ENCODE peak calls at places on chromosomes 6 and 20, in five cellular contexts. One of them, this sample, is unnamed.

GRCh38 chr20:6768228-6769185 is 1.0 kb downstream of the BMP2 start:
- DNase-seq in kidney: peak
- DNase-seq in colonic mucosa: peak
- DNase-seq in K562: no peak
- DNase-seq in gastrocnemius medialis: no peak
- DNase-seq in this sample: no peak

GRCh38 chr20:50277460-50278376 is 87.1 kb downstream of the CEBPB start:
- DNase-seq in kidney: peak
- DNase-seq in gastrocnemius medialis: no peak
- DNase-seq in K562: no peak
- DNase-seq in colonic mucosa: no peak
- DNase-seq in this sample: no peak

GRCh38 chr6:169251371-169251802 is 2.3 kb downstream of the THBS2 start:
- DNase-seq in gastrocnemius medialis: no peak
- DNase-seq in K562: no peak
- DNase-seq in colonic mucosa: no peak
- DNase-seq in kidney: no peak
- DNase-seq in this sample: no peak

GRCh38 chr20:53660078-53660909 is 66.7 kb upstream of the ZNF217 start:
- DNase-seq in gastrocnemius medialis: no peak
- DNase-seq in colonic mucosa: peak
- DNase-seq in K562: no peak
- DNase-seq in kidney: peak
- DNase-seq in this sample: no peak

GRCh38 chr6:45625191-45625664 is 247.5 kb upstream of the SUPT3H start:
- DNase-seq in K562: no peak
- DNase-seq in colonic mucosa: no peak
- DNase-seq in gastrocnemius medialis: no peak
- DNase-seq in kidney: no peak
- DNase-seq in this sample: no peak

GRCh38 chr20:17616480-17617211 is 46.8 kb downstream of the DSTN start:
- DNase-seq in colonic mucosa: peak
- DNase-seq in gastrocnemius medialis: no peak
- DNase-seq in K562: no peak
- DNase-seq in kidney: peak
- DNase-seq in this sample: no peak

GRCh38 chr6:128885381-128885780 is 2.4 kb downstream of the LAMA2 start:
- DNase-seq in kidney: no peak
- DNase-seq in colonic mucosa: no peak
- DNase-seq in K562: no peak
- DNase-seq in gastrocnemius medialis: no peak
- DNase-seq in this sample: no peak

GRCh38 chr6:105384004-105384403 is 18.9 kb downstream of the PREP start:
- DNase-seq in kidney: no peak
- DNase-seq in colonic mucosa: peak
- DNase-seq in K562: peak
- DNase-seq in gastrocnemius medialis: no peak
- DNase-seq in this sample: no peak

GRCh38 chr6:18262812-18263560 is 1.3 kb downstream of the DEK start:
- DNase-seq in gastrocnemius medialis: no peak
- DNase-seq in kidney: no peak
- DNase-seq in colonic mucosa: peak
- DNase-seq in K562: peak
- DNase-seq in this sample: no peak

GRCh38 chr20:14235355-14235754 is 102.1 kb downstream of the FLRT3 start:
- DNase-seq in colonic mucosa: no peak
- DNase-seq in kidney: no peak
- DNase-seq in K562: no peak
- DNase-seq in gastrocnemius medialis: no peak
- DNase-seq in this sample: no peak

GRCh38 chr6:143236151-143236788 is 175.6 kb downstream of the AIG1 start:
- DNase-seq in gastrocnemius medialis: peak
- DNase-seq in colonic mucosa: no peak
- DNase-seq in kidney: no peak
- DNase-seq in K562: no peak
- DNase-seq in this sample: peak

GRCh38 chr20:3051385-3052019 is 5.7 kb downstream of the MRPS26 start:
- DNase-seq in K562: no peak
- DNase-seq in kidney: no peak
- DNase-seq in gastrocnemius medialis: no peak
- DNase-seq in colonic mucosa: no peak
- DNase-seq in this sample: no peak

GRCh38 chr6:88008821-88009220 is 38.8 kb upstream of the SPACA1 start:
- DNase-seq in K562: no peak
- DNase-seq in colonic mucosa: no peak
- DNase-seq in kidney: no peak
- DNase-seq in gastrocnemius medialis: no peak
- DNase-seq in this sample: no peak

GRCh38 chr6:136791296-136792065 is 796 bp downstream of the MAP3K5 start:
- DNase-seq in kidney: peak
- DNase-seq in gastrocnemius medialis: peak
- DNase-seq in colonic mucosa: peak
- DNase-seq in K562: peak
- DNase-seq in this sample: peak

GRCh38 chr20:23284009-23284408 is 66.6 kb upstream of the NXT1 start:
- DNase-seq in colonic mucosa: no peak
- DNase-seq in kidney: no peak
- DNase-seq in gastrocnemius medialis: no peak
- DNase-seq in K562: no peak
- DNase-seq in this sample: no peak

GRCh38 chr20:7094438-7094997 is 327.0 kb downstream of the BMP2 start:
- DNase-seq in gastrocnemius medialis: no peak
- DNase-seq in kidney: no peak
- DNase-seq in K562: peak
- DNase-seq in colonic mucosa: peak
- DNase-seq in this sample: peak

GRCh38 chr6:87784690-87785089 is 82.7 kb upstream of the AKIRIN2 start:
- DNase-seq in gastrocnemius medialis: no peak
- DNase-seq in colonic mucosa: no peak
- DNase-seq in K562: no peak
- DNase-seq in kidney: no peak
- DNase-seq in this sample: no peak

GRCh38 chr6:29792123-29793035 is 35.2 kb upstream of the HLA-G start:
- DNase-seq in colonic mucosa: peak
- DNase-seq in kidney: peak
- DNase-seq in gastrocnemius medialis: peak
- DNase-seq in K562: peak
- DNase-seq in this sample: no peak

GRCh38 chr20:59145247-59145925 is 18.2 kb upstream of the ZNF831 start:
- DNase-seq in K562: no peak
- DNase-seq in kidney: no peak
- DNase-seq in gastrocnemius medialis: no peak
- DNase-seq in colonic mucosa: no peak
- DNase-seq in this sample: no peak

GRCh38 chr6:151440498-151440897 is 11.4 kb downstream of the RMND1 start:
- DNase-seq in kidney: no peak
- DNase-seq in colonic mucosa: no peak
- DNase-seq in K562: no peak
- DNase-seq in gastrocnemius medialis: no peak
- DNase-seq in this sample: no peak

GRCh38 chr6:53112871-53113270 is 35.8 kb downstream of the GCM1 start:
- DNase-seq in K562: no peak
- DNase-seq in gastrocnemius medialis: no peak
- DNase-seq in colonic mucosa: no peak
- DNase-seq in kidney: no peak
- DNase-seq in this sample: peak

GRCh38 chr20:44643596-44644383 is 7.7 kb downstream of the ADA start:
- DNase-seq in kidney: peak
- DNase-seq in gastrocnemius medialis: no peak
- DNase-seq in colonic mucosa: peak
- DNase-seq in K562: no peak
- DNase-seq in this sample: no peak

GRCh38 chr20:57618091-57618765 is 2.0 kb downstream of the ZBP1 start:
- DNase-seq in K562: no peak
- DNase-seq in colonic mucosa: peak
- DNase-seq in gastrocnemius medialis: no peak
- DNase-seq in kidney: peak
- DNase-seq in this sample: no peak

GRCh38 chr6:37783025-37783825 is 36.3 kb upstream of the ZFAND3 start:
- DNase-seq in kidney: peak
- DNase-seq in colonic mucosa: no peak
- DNase-seq in K562: no peak
- DNase-seq in gastrocnemius medialis: no peak
- DNase-seq in this sample: no peak

GRCh38 chr20:22106308-22106938 is 401.0 kb downstream of the PAX1 start:
- DNase-seq in kidney: no peak
- DNase-seq in colonic mucosa: no peak
- DNase-seq in K562: no peak
- DNase-seq in gastrocnemius medialis: no peak
- DNase-seq in this sample: no peak
- TF ChIP-seq CTCF in kidney: peak
- TF ChIP-seq CTCF in colonic mucosa: no peak
- TF ChIP-seq CTCF in K562: peak
- TF ChIP-seq CTCF in gastrocnemius medialis: no peak
- TF ChIP-seq CTCF in this sample: no peak

DNA sequence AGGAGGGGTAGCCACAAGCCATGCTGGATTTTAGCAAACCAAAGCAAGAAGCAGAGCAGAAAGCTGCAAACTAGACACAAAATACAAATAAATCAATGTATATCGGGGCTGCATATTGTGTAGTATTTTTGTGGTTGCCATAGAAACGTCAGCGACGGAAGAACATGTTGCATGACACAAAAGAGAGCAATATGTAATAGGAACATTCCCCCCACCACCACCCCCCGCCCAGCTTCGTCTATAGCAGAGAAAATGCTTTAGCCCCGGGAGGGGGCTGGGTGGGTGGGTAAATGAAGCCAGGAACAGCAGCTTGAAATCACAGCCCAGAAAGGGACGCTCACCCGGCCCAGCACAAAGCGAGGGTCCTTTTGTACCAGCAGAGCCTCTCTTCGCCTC is 507 bp downstream of the AGPAT4 start:
- DNase-seq in colonic mucosa: no peak
- DNase-seq in gastrocnemius medialis: no peak
- DNase-seq in kidney: no peak
- DNase-seq in K562: peak
- DNase-seq in this sample: peak
- H3K27ac ChIP-seq in colonic mucosa: peak
- H3K27ac ChIP-seq in gastrocnemius medialis: peak
- H3K27ac ChIP-seq in kidney: no peak
- H3K27ac ChIP-seq in K562: peak
- H3K27ac ChIP-seq in this sample: peak

DNA sequence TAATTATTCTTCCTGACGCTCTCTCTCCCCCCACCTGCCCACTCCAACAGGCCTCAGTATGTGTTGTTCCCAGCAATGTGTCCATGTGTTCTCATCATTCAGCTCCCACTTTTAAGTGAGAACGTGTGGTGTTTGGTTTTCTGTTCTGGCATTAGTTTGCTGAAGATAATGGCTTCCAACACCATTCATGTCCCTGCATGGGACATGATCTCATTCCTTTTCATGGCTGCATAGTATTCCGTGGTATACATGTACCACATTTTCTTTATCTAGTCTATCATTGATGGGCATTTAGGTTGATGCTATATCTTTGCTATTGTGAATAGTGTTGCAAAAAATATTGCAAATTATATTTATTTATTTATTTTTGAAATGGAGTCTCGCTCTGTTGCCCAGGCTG is 258.0 kb downstream of the TFAP2A start:
- DNase-seq in colonic mucosa: no peak
- DNase-seq in kidney: no peak
- DNase-seq in K562: no peak
- DNase-seq in gastrocnemius medialis: no peak
- DNase-seq in this sample: no peak
- TF ChIP-seq CTCF in colonic mucosa: no peak
- TF ChIP-seq CTCF in kidney: no peak
- TF ChIP-seq CTCF in K562: no peak
- TF ChIP-seq CTCF in gastrocnemius medialis: no peak
- TF ChIP-seq CTCF in this sample: no peak

GRCh38 chr6:168030881-168031280 is 33.4 kb downstream of the KIF25 start:
- DNase-seq in K562: no peak
- DNase-seq in gastrocnemius medialis: no peak
- DNase-seq in kidney: no peak
- DNase-seq in colonic mucosa: no peak
- DNase-seq in this sample: no peak

GRCh38 chr6:168031411-168032382 is 34.2 kb downstream of the KIF25 start:
- DNase-seq in kidney: no peak
- DNase-seq in K562: no peak
- DNase-seq in gastrocnemius medialis: no peak
- DNase-seq in colonic mucosa: peak
- DNase-seq in this sample: no peak

GRCh38 chr6:168033791-168034190 is 36.3 kb downstream of the KIF25 start:
- DNase-seq in kidney: no peak
- DNase-seq in gastrocnemius medialis: no peak
- DNase-seq in colonic mucosa: no peak
- DNase-seq in K562: no peak
- DNase-seq in this sample: no peak

GRCh38 chr6:168030218-168030693 is 32.8 kb downstream of the KIF25 start:
- DNase-seq in gastrocnemius medialis: no peak
- DNase-seq in K562: no peak
- DNase-seq in colonic mucosa: no peak
- DNase-seq in kidney: no peak
- DNase-seq in this sample: no peak

GRCh38 chr6:168032383-168032760 is 34.9 kb downstream of the KIF25 start:
- DNase-seq in kidney: no peak
- DNase-seq in colonic mucosa: peak
- DNase-seq in K562: no peak
- DNase-seq in gastrocnemius medialis: no peak
- DNase-seq in this sample: no peak
- H3K27ac ChIP-seq in kidney: no peak
- H3K27ac ChIP-seq in colonic mucosa: peak
- H3K27ac ChIP-seq in K562: no peak
- H3K27ac ChIP-seq in gastrocnemius medialis: peak
- H3K27ac ChIP-seq in this sample: no peak

DNA sequence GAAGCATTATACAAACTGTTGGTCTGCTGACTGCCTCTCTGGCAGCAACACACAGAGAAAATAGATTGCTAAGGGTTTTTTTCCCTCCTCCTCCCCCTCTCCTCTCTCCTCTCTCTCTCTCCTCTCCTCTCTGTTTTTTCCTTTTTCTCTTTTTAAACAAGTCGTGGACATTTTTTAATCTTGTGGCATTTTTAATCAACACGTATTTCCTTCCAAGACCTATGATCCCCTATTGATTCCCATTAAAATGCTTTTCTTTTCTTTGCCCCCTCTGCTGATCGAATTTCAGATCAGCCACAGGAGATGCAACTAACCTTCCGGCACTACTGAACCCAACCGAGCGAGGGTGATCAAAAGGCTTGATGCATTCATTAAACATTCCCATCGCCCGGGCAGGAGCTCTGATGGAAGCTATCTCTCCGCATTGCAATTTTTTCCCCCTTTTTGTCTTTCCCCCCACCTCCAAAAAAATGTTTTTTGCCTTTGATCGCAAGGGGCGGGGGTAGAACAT is 90.7 kb upstream of the ARID1B start:
- DNase-seq in K562: peak
- DNase-seq in gastrocnemius medialis: peak
- DNase-seq in colonic mucosa: no peak
- DNase-seq in kidney: no peak
- DNase-seq in this sample: peak
- TF ChIP-seq CTCF in K562: peak
- TF ChIP-seq CTCF in gastrocnemius medialis: no peak
- TF ChIP-seq CTCF in colonic mucosa: peak
- TF ChIP-seq CTCF in kidney: peak
- TF ChIP-seq CTCF in this sample: peak